ENCODE peak calls at places on chromosomes 3 and 15, in nine cellular contexts. M is IMR-90; F is PC-9; L is heart left ventricle; N is fibroblast of lung; K is endodermal cell; Q is CD4-positive, alpha-beta T cell; W is thoracic aorta; D is ascending aorta. B is an unnamed sample.

GRCh38 chr3:10189557-10190374 is 25.0 kb downstream of the IRAK2 start:
- DNase-seq in M (peak; percentile 28), F (peak; percentile 65), L (peak; percentile 86), N (peak; percentile 48), K (no peak), Q (no peak), W (peak; percentile 92), D (peak; percentile 99), B (no peak)

GRCh38 chr3:14057701-14058100 is 67.0 kb downstream of the CHCHD4 start:
- DNase-seq in M (no peak), F (peak; percentile 40), L (no peak), N (no peak), K (no peak), Q (no peak), W (no peak), D (no peak), B (no peak)

GRCh38 chr15:68492855-68493254 is 60.9 kb upstream of the ITGA11 start:
- DNase-seq in M (peak; percentile 29), F (no peak), L (peak; percentile 20), N (peak; percentile 73), K (no peak), Q (no peak), W (no peak), D (no peak), B (no peak)

GRCh38 chr15:92614791-92615785 is 40.5 kb downstream of the FAM174B start:
- DNase-seq in M (no peak), F (no peak), L (no peak), N (no peak), K (peak; percentile 43), Q (no peak), W (no peak), D (peak; percentile 58), B (no peak)

GRCh38 chr3:188759516-188760005 is 412.2 kb upstream of the TPRG1 start:
- DNase-seq in M (no peak), F (no peak), L (no peak), N (no peak), K (no peak), Q (no peak), W (no peak), D (no peak), B (no peak)

GRCh38 chr15:55993804-55994539 is 560 bp upstream of the NEDD4 start:
- DNase-seq in M (peak; percentile 68), F (no peak), L (no peak), N (peak; percentile 73), K (peak; percentile 82), Q (no peak), W (no peak), D (no peak), B (no peak)

GRCh38 chr15:46080018-46080417 is 445.2 kb downstream of the SQOR start:
- DNase-seq in M (no peak), F (no peak), L (no peak), N (no peak), K (peak; percentile 52), Q (no peak), W (no peak), D (no peak), B (no peak)

GRCh38 chr15:71167445-71168162 is 52.3 kb downstream of the THSD4 start:
- DNase-seq in M (no peak), F (no peak), L (no peak), N (no peak), K (no peak), Q (no peak), W (no peak), D (no peak), B (no peak)

GRCh38 chr15:76803049-76803571 is 102.0 kb downstream of the SCAPER start:
- DNase-seq in M (no peak), F (no peak), L (no peak), N (no peak), K (no peak), Q (no peak), W (no peak), D (no peak), B (no peak)

GRCh38 chr3:72130565-72130964 is 345.6 kb upstream of the PROK2 start:
- DNase-seq in M (no peak), F (no peak), L (no peak), N (no peak), K (no peak), Q (no peak), W (no peak), D (no peak), B (no peak)

GRCh38 chr3:19526071-19526470 is 377.8 kb downstream of the KCNH8 start:
- DNase-seq in M (no peak), F (no peak), L (no peak), N (no peak), K (no peak), Q (no peak), W (no peak), D (no peak), B (no peak)

GRCh38 chr3:126338796-126339241 is 18.4 kb downstream of the KLF15 start:
- DNase-seq in M (no peak), F (no peak), L (peak; percentile 5), N (no peak), K (peak; percentile 36), Q (no peak), W (no peak), D (peak; percentile 61), B (no peak)

GRCh38 chr3:15295506-15295905 is 36.9 kb downstream of the SH3BP5 start:
- DNase-seq in M (no peak), F (no peak), L (peak; percentile 55), N (peak; percentile 96), K (no peak), Q (no peak), W (no peak), D (peak; percentile 81), B (no peak)

GRCh38 chr15:64763021-64763420 is 12.4 kb downstream of the RBPMS2 start:
- DNase-seq in M (no peak), F (no peak), L (no peak), N (no peak), K (no peak), Q (no peak), W (no peak), D (no peak), B (no peak)

GRCh38 chr3:52742418-52743041 is 28.2 kb downstream of the NEK4 start:
- DNase-seq in M (peak; percentile 34), F (peak; percentile 0), L (no peak), N (peak; percentile 27), K (no peak), Q (no peak), W (no peak), D (no peak), B (no peak)

GRCh38 chr3:170745211-170745718 is 124.7 kb downstream of the RPL22L1 start:
- DNase-seq in M (peak; percentile 73), F (peak; percentile 69), L (no peak), N (peak; percentile 92), K (no peak), Q (no peak), W (no peak), D (no peak), B (no peak)

DNA sequence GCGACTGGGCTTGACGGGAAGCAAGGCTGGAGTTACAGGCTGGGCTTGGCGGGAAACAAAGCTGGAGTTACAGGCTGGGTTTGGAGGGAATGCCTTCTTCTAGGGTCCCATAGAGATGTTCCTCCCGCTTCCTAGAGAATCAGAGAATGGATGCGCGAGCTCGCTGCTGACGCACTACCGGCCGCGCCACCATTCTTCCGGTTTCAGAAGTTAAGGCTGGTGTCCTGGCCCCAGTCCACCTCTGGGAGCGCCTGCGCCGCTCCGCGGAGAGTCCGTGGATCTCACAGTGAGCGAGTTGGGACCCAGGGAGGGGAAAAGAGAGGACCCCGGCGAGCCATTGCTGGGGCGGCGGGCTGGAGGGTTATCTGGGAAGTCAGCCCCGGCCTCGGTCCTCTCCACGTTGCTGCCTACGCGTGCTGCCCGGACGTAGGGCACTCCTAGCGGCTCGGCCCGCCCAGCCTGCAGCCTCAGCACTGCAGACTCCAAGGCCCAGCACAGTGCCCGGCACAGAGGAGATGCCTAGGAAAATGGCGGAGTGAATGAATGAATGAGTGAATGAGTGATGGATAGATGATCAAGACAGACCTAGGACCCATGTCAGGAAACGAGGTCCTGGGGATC is at the start of gene ZNF502:
- DNase-seq in M (peak; percentile 84), F (peak; percentile 71), L (peak; percentile 88), N (peak; percentile 91), K (peak; percentile 87), Q (peak; percentile 37), W (peak; percentile 19), D (peak; percentile 90), B (peak; percentile 10)
- H3K9me3 ChIP-seq in M (peaks cover 25% of the 10 kb centered on the region), F (peaks cover 35% of the 10 kb centered on the region), L (no peaks in the 10 kb centered on the region), N (no peaks in the 10 kb centered on the region), K (peaks cover 61% of the 10 kb centered on the region), Q (peaks cover 35% of the 10 kb centered on the region), W (peaks cover 18% of the 10 kb centered on the region), D (peaks cover 36% of the 10 kb centered on the region), B (no peaks in the 10 kb centered on the region)

DNA sequence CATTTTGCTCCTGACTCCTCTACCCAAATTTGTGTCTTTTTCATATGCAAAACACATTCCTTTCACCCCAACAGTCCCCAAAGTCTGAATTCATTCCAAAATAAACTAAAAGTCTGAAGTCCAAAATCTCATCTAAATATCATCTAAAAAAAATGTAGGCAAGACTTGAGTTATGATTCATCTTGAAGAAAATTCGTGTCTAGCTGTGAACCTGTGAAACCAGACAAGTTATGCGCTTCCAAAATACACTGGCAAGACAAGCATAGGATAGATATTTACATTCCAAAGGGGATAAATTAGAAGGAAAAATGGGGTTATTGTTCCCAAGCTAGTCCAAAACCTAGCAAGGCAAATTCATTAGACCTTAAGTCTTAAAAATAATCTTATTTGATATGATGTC is 1302.0 kb upstream of the GBE1 start:
- DNase-seq in M (no peak), F (no peak), L (no peak), N (peak; percentile 65), K (no peak), Q (no peak), W (no peak), D (no peak), B (no peak)
- H3K9me3 ChIP-seq in M (peaks cover 8% of the 10 kb centered on the region), F (no peaks in the 10 kb centered on the region), L (no peaks in the 10 kb centered on the region), N (no peaks in the 10 kb centered on the region), K (peaks cover 8% of the 10 kb centered on the region), Q (peaks cover 6% of the 10 kb centered on the region), W (no peaks in the 10 kb centered on the region), D (peaks cover 11% of the 10 kb centered on the region), B (peaks cover 3% of the 10 kb centered on the region)

DNA sequence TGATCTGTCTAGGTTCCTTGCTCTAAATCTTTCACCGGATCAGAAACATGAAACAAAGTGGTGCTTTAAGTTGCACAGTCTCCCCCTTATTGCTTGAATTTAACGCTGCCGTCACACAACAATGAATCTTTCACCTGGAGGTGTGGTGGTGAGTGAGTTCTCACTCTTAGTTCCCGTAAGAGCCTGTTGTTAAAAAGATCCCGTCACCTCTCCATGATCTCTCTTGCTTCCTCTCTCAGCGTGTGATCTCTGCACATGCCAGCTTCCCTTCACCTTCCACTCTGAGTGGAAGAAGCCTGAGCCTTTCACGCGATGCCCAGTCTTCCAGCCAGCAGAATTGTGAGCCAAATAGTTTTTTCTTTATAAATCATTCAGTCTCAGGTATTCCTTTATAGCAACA is 136.7 kb upstream of the CHL1 start:
- DNase-seq in M (no peak), F (no peak), L (no peak), N (no peak), K (no peak), Q (no peak), W (no peak), D (no peak), B (no peak)
- H3K9me3 ChIP-seq in M (no peaks in the 10 kb centered on the region), F (no peaks in the 10 kb centered on the region), L (no peaks in the 10 kb centered on the region), N (no peaks in the 10 kb centered on the region), K (peaks cover 80% of the 10 kb centered on the region), Q (no peaks in the 10 kb centered on the region), W (no peaks in the 10 kb centered on the region), D (no peaks in the 10 kb centered on the region), B (no peaks in the 10 kb centered on the region)

GRCh38 chr15:27133244-27133643 is 162.3 kb downstream of the GABRG3 start:
- DNase-seq in M (no peak), F (no peak), L (no peak), N (no peak), K (no peak), Q (no peak), W (no peak), D (no peak), B (no peak)

GRCh38 chr15:27137127-27137526 is 166.1 kb downstream of the GABRG3 start:
- DNase-seq in M (no peak), F (no peak), L (no peak), N (no peak), K (no peak), Q (no peak), W (no peak), D (no peak), B (no peak)

GRCh38 chr15:27134481-27134880 is 163.5 kb downstream of the GABRG3 start:
- DNase-seq in M (no peak), F (no peak), L (no peak), N (no peak), K (no peak), Q (no peak), W (no peak), D (no peak), B (no peak)
- H3K9me3 ChIP-seq in M (peaks cover 12% of the 10 kb centered on the region), F (no peaks in the 10 kb centered on the region), L (no peaks in the 10 kb centered on the region), N (no peaks in the 10 kb centered on the region), K (no peaks in the 10 kb centered on the region), Q (no peaks in the 10 kb centered on the region), W (no peaks in the 10 kb centered on the region), D (no peaks in the 10 kb centered on the region), B (no peaks in the 10 kb centered on the region)